ENCODE peak calls at places on chromosomes 5 and 9, in five cellular contexts. One of them, this sample, is unnamed.

GRCh38 chr5:174167080-174167910 is 121.8 kb downstream of the NSG2 start:
- DNase-seq in dorsolateral prefrontal cortex: no peak
- DNase-seq in fibroblast of pulmonary artery: no peak
- DNase-seq in MM.1S: no peak
- DNase-seq in Peyer's patch: no peak
- DNase-seq in this sample: no peak

GRCh38 chr5:146388418-146388817 is 49.8 kb downstream of the POU4F3 start:
- DNase-seq in dorsolateral prefrontal cortex: no peak
- DNase-seq in fibroblast of pulmonary artery: peak; percentile 20
- DNase-seq in Peyer's patch: no peak
- DNase-seq in MM.1S: no peak
- DNase-seq in this sample: no peak

GRCh38 chr5:36894950-36895349 is 18.4 kb downstream of the NIPBL start:
- DNase-seq in Peyer's patch: no peak
- DNase-seq in dorsolateral prefrontal cortex: no peak
- DNase-seq in MM.1S: no peak
- DNase-seq in fibroblast of pulmonary artery: no peak
- DNase-seq in this sample: no peak

GRCh38 chr5:41253109-41253508 is 39.8 kb upstream of the C6 start:
- DNase-seq in fibroblast of pulmonary artery: no peak
- DNase-seq in MM.1S: no peak
- DNase-seq in dorsolateral prefrontal cortex: no peak
- DNase-seq in Peyer's patch: no peak
- DNase-seq in this sample: no peak

GRCh38 chr9:22029231-22029630 is 20.1 kb upstream of the CDKN2B start:
- DNase-seq in MM.1S: no peak
- DNase-seq in Peyer's patch: no peak
- DNase-seq in dorsolateral prefrontal cortex: no peak
- DNase-seq in fibroblast of pulmonary artery: no peak
- DNase-seq in this sample: no peak

GRCh38 chr5:18052569-18052968 is 418.3 kb downstream of the TAF11L14 start:
- DNase-seq in Peyer's patch: no peak
- DNase-seq in dorsolateral prefrontal cortex: no peak
- DNase-seq in MM.1S: no peak
- DNase-seq in fibroblast of pulmonary artery: no peak
- DNase-seq in this sample: no peak

GRCh38 chr5:73027816-73028215 is 72.0 kb downstream of the FCHO2 start:
- DNase-seq in dorsolateral prefrontal cortex: no peak
- DNase-seq in Peyer's patch: no peak
- DNase-seq in fibroblast of pulmonary artery: no peak
- DNase-seq in MM.1S: no peak
- DNase-seq in this sample: no peak

GRCh38 chr9:93225417-93225816 is 41.5 kb downstream of the WNK2 start:
- DNase-seq in dorsolateral prefrontal cortex: no peak
- DNase-seq in fibroblast of pulmonary artery: no peak
- DNase-seq in Peyer's patch: no peak
- DNase-seq in MM.1S: no peak
- DNase-seq in this sample: no peak

GRCh38 chr5:149794338-149795023 is 64.4 kb downstream of the PPARGC1B start:
- DNase-seq in dorsolateral prefrontal cortex: peak; percentile 38
- DNase-seq in Peyer's patch: no peak
- DNase-seq in fibroblast of pulmonary artery: no peak
- DNase-seq in MM.1S: no peak
- DNase-seq in this sample: no peak

GRCh38 chr5:31530541-31531265 is 1.2 kb downstream of the DROSHA start:
- DNase-seq in fibroblast of pulmonary artery: no peak
- DNase-seq in Peyer's patch: no peak
- DNase-seq in MM.1S: no peak
- DNase-seq in dorsolateral prefrontal cortex: no peak
- DNase-seq in this sample: no peak

GRCh38 chr5:139243425-139243965 is 45.3 kb upstream of the SIL1 start:
- DNase-seq in dorsolateral prefrontal cortex: no peak
- DNase-seq in MM.1S: no peak
- DNase-seq in Peyer's patch: no peak
- DNase-seq in fibroblast of pulmonary artery: no peak
- DNase-seq in this sample: no peak

GRCh38 chr5:62457071-62457470 is 44.5 kb downstream of the IPO11 start:
- DNase-seq in MM.1S: no peak
- DNase-seq in Peyer's patch: no peak
- DNase-seq in dorsolateral prefrontal cortex: no peak
- DNase-seq in fibroblast of pulmonary artery: peak; percentile 16
- DNase-seq in this sample: no peak

GRCh38 chr5:74934949-74935751 is 69.0 kb upstream of the FAM169A start:
- DNase-seq in dorsolateral prefrontal cortex: no peak
- DNase-seq in fibroblast of pulmonary artery: peak; percentile 36
- DNase-seq in Peyer's patch: peak; percentile 56
- DNase-seq in MM.1S: no peak
- DNase-seq in this sample: no peak
- TF ChIP-seq CTCF in dorsolateral prefrontal cortex: peak; percentile 21
- TF ChIP-seq CTCF in fibroblast of pulmonary artery: peak; percentile 18
- TF ChIP-seq CTCF in Peyer's patch: peak; percentile 70
- TF ChIP-seq CTCF in MM.1S: peak; percentile 38
- TF ChIP-seq CTCF in this sample: no peak

DNA sequence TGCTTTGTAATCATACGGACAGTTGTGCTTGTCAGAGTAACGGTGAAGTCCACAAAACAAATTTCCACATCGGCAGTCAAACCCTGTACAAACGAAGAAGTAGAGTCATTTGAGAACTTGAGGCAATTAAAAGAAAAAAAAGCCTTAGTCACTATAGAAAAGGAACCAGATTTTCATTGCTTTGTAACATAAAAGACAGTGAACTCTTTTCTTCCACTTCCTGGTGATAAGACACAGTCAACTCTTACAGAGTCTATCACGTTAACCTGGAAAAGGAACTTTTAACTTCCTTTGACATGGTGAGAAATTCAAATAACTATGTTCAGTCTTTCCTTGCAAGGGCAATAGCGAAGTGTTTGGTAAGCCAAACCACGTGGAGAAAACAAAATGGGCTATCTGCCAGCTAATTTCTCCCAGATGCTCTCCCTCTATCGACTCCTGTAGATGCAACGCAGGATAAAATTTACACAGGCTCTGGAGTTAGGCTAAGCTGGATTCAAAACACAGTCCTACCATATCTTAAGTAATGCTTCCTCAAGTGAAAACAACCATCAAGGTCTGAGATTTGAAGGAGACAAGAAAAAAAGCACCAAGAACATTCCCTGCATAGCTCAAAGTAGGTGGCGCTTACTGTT is 8.9 kb downstream of the ZFAND5 start:
- DNase-seq in dorsolateral prefrontal cortex: no peak
- DNase-seq in fibroblast of pulmonary artery: peak; percentile 36
- DNase-seq in MM.1S: no peak
- DNase-seq in Peyer's patch: no peak
- DNase-seq in this sample: no peak
- TF ChIP-seq CTCF in dorsolateral prefrontal cortex: no peak
- TF ChIP-seq CTCF in fibroblast of pulmonary artery: no peak
- TF ChIP-seq CTCF in MM.1S: no peak
- TF ChIP-seq CTCF in Peyer's patch: no peak
- TF ChIP-seq CTCF in this sample: no peak

DNA sequence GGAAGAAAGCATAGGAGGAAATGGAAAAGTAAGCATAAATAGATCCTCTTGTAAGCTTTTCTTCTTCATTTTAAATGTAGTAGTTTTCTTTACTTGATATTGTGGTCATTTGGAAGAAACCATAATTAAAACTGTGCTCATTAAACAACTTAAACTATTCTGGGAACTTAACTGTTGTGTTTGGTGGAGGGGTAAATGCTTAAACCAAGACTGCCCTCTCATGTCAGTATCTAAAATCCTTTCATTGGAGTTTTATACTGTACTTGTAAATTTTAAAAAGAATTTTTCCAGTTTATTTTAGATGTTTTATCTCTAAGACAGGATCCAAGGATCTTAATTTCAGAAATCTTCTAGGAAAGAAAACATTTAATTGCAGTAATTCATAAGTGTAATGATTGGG is 41.4 kb downstream of the MAP3K1 start:
- DNase-seq in dorsolateral prefrontal cortex: no peak
- DNase-seq in MM.1S: no peak
- DNase-seq in Peyer's patch: no peak
- DNase-seq in fibroblast of pulmonary artery: no peak
- DNase-seq in this sample: no peak
- TF ChIP-seq CTCF in dorsolateral prefrontal cortex: no peak
- TF ChIP-seq CTCF in MM.1S: peak; percentile 3
- TF ChIP-seq CTCF in Peyer's patch: no peak
- TF ChIP-seq CTCF in fibroblast of pulmonary artery: no peak
- TF ChIP-seq CTCF in this sample: no peak

GRCh38 chr9:89375181-89375760 is 57.0 kb downstream of the SECISBP2 start:
- DNase-seq in Peyer's patch: peak; percentile 84
- DNase-seq in dorsolateral prefrontal cortex: no peak
- DNase-seq in MM.1S: no peak
- DNase-seq in fibroblast of pulmonary artery: peak; percentile 4
- DNase-seq in this sample: no peak
- TF ChIP-seq CTCF in Peyer's patch: no peak
- TF ChIP-seq CTCF in dorsolateral prefrontal cortex: no peak
- TF ChIP-seq CTCF in MM.1S: no peak
- TF ChIP-seq CTCF in fibroblast of pulmonary artery: no peak
- TF ChIP-seq CTCF in this sample: no peak

GRCh38 chr5:172714491-172715420 is 56.2 kb downstream of the DUSP1 start:
- DNase-seq in Peyer's patch: peak; percentile 90
- DNase-seq in MM.1S: peak; percentile 18
- DNase-seq in dorsolateral prefrontal cortex: peak; percentile 79
- DNase-seq in fibroblast of pulmonary artery: peak; percentile 84
- DNase-seq in this sample: peak; percentile 58
- TF ChIP-seq CTCF in Peyer's patch: peak; percentile 75
- TF ChIP-seq CTCF in MM.1S: peak; percentile 57
- TF ChIP-seq CTCF in dorsolateral prefrontal cortex: peak; percentile 60
- TF ChIP-seq CTCF in fibroblast of pulmonary artery: peak; percentile 90
- TF ChIP-seq CTCF in this sample: peak; percentile 81

DNA sequence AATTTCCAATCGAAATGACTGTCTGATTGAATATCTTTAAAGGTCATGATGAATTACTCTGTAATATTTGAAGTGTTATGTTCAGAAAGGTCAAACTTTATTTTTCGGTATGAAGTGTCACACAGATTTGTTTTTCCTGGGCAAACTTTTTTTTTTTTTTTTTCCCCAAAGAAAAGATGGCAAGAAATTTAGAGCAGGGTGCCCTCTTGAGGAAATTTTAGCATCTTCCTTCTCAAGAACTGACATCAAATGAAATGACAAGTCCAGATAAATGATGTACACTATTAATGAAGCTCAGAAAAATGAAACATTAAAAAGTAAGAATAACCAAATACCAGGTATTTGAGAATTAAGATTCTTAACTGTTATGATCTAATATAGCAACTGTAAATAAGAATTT is 123.6 kb downstream of the INVS start:
- DNase-seq in MM.1S: peak; percentile 26
- DNase-seq in Peyer's patch: no peak
- DNase-seq in dorsolateral prefrontal cortex: no peak
- DNase-seq in fibroblast of pulmonary artery: peak; percentile 62
- DNase-seq in this sample: no peak
- TF ChIP-seq CTCF in MM.1S: peak; percentile 33
- TF ChIP-seq CTCF in Peyer's patch: no peak
- TF ChIP-seq CTCF in dorsolateral prefrontal cortex: peak; percentile 59
- TF ChIP-seq CTCF in fibroblast of pulmonary artery: peak; percentile 52
- TF ChIP-seq CTCF in this sample: no peak